ENCODE peak calls at places on chromosomes 3 and 15, in four cellular contexts. One of them, this sample, is unnamed.

GRCh38 chr3:72035606-72036005 is 250.7 kb upstream of the PROK2 start:
- DNase-seq in astrocyte: no peak
- DNase-seq in OCI-LY7: no peak
- DNase-seq in Peyer's patch: no peak
- DNase-seq in this sample: no peak

GRCh38 chr15:46316024-46316423 is 681.2 kb downstream of the SQOR start:
- DNase-seq in astrocyte: no peak
- DNase-seq in OCI-LY7: no peak
- DNase-seq in Peyer's patch: no peak
- DNase-seq in this sample: no peak

GRCh38 chr3:111963424-111963823 is 15.4 kb upstream of the ABHD10 start:
- DNase-seq in astrocyte: peak; percentile 72
- DNase-seq in OCI-LY7: no peak
- DNase-seq in Peyer's patch: no peak
- DNase-seq in this sample: no peak

GRCh38 chr3:99645277-99646106 is 7.1 kb downstream of the COL8A1 start:
- DNase-seq in astrocyte: peak; percentile 77
- DNase-seq in OCI-LY7: peak; percentile 0
- DNase-seq in Peyer's patch: no peak
- DNase-seq in this sample: no peak

GRCh38 chr3:136068708-136069107 is 103.2 kb downstream of the PPP2R3A start:
- DNase-seq in astrocyte: peak; percentile 71
- DNase-seq in OCI-LY7: no peak
- DNase-seq in Peyer's patch: no peak
- DNase-seq in this sample: no peak

GRCh38 chr3:13210221-13210975 is 137.2 kb upstream of the IQSEC1 start:
- DNase-seq in astrocyte: no peak
- DNase-seq in OCI-LY7: no peak
- DNase-seq in Peyer's patch: no peak
- DNase-seq in this sample: no peak

GRCh38 chr15:99752556-99752955 is 19.3 kb upstream of the LYSMD4 start:
- DNase-seq in astrocyte: no peak
- DNase-seq in OCI-LY7: no peak
- DNase-seq in Peyer's patch: no peak
- DNase-seq in this sample: no peak

GRCh38 chr3:15557511-15557946 is 36.0 kb upstream of the COLQ start:
- DNase-seq in astrocyte: peak; percentile 64
- DNase-seq in OCI-LY7: peak; percentile 70
- DNase-seq in Peyer's patch: peak; percentile 86
- DNase-seq in this sample: peak; percentile 63

GRCh38 chr3:78855190-78855589 is 912.6 kb downstream of the ROBO1 start:
- DNase-seq in astrocyte: no peak
- DNase-seq in OCI-LY7: no peak
- DNase-seq in Peyer's patch: no peak
- DNase-seq in this sample: no peak

GRCh38 chr3:193870376-193871092 is 265.4 kb upstream of the HES1 start:
- DNase-seq in astrocyte: no peak
- DNase-seq in OCI-LY7: no peak
- DNase-seq in Peyer's patch: no peak
- DNase-seq in this sample: no peak

GRCh38 chr3:109152326-109152725 is 15.8 kb downstream of the C3orf85 start:
- DNase-seq in astrocyte: no peak
- DNase-seq in OCI-LY7: no peak
- DNase-seq in Peyer's patch: no peak
- DNase-seq in this sample: no peak

GRCh38 chr3:60046212-60046611 is 996.4 kb upstream of the CFAP20DC start:
- DNase-seq in astrocyte: no peak
- DNase-seq in OCI-LY7: no peak
- DNase-seq in Peyer's patch: no peak
- DNase-seq in this sample: no peak

GRCh38 chr15:100703032-100703578 is 100.7 kb downstream of the ASB7 start:
- DNase-seq in astrocyte: peak; percentile 94
- DNase-seq in OCI-LY7: peak; percentile 10
- DNase-seq in Peyer's patch: no peak
- DNase-seq in this sample: peak; percentile 49

GRCh38 chr3:46989146-46989810 is 9.8 kb downstream of the NBEAL2 start:
- DNase-seq in astrocyte: no peak
- DNase-seq in OCI-LY7: no peak
- DNase-seq in Peyer's patch: no peak
- DNase-seq in this sample: no peak

GRCh38 chr3:46987485-46988401 is 8.3 kb downstream of the NBEAL2 start:
- DNase-seq in astrocyte: no peak
- DNase-seq in OCI-LY7: peak; percentile 79
- DNase-seq in Peyer's patch: peak; percentile 95
- DNase-seq in this sample: peak; percentile 91

GRCh38 chr3:46990573-46991374 is 11.3 kb downstream of the NBEAL2 start:
- DNase-seq in astrocyte: no peak
- DNase-seq in OCI-LY7: peak; percentile 41
- DNase-seq in Peyer's patch: peak; percentile 61
- DNase-seq in this sample: peak; percentile 66

GRCh38 chr3:46986782-46987484 is 7.5 kb downstream of the NBEAL2 start:
- DNase-seq in astrocyte: no peak
- DNase-seq in OCI-LY7: no peak
- DNase-seq in Peyer's patch: no peak
- DNase-seq in this sample: no peak

GRCh38 chr3:46988616-46989015 is 9.2 kb downstream of the NBEAL2 start:
- DNase-seq in astrocyte: no peak
- DNase-seq in OCI-LY7: no peak
- DNase-seq in Peyer's patch: no peak
- DNase-seq in this sample: no peak
- H3K4me3 ChIP-seq in astrocyte: no peak overlapping the region
- H3K4me3 ChIP-seq in OCI-LY7: no peak overlapping the region
- H3K4me3 ChIP-seq in Peyer's patch: no peak overlapping the region
- H3K4me3 ChIP-seq in this sample: peak overlapping the region; percentile 59

DNA sequence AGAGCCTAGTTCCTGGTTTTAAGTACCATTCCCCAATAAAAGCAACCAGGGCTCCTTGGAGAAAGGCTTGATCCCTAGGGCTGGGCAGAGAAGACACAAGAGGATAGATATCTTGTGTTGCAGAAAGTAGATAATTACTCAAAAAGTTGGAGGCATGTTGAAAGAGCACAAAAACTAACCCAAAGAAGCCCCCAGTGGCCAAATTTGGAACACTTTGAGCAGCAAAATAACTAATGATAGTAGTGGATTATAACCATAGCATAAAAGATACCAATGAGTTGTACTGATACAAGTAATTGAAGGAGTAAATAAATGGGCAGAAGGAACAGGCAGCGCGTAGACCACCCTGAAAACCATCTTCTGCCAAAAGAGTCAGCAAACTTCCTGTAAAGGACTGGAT is 12.0 kb downstream of the EXOSC7 start:
- DNase-seq in astrocyte: no peak
- DNase-seq in OCI-LY7: no peak
- DNase-seq in Peyer's patch: no peak
- DNase-seq in this sample: no peak
- TF ChIP-seq CTCF in astrocyte: peak; percentile 54
- TF ChIP-seq CTCF in OCI-LY7: peak; percentile 77
- TF ChIP-seq CTCF in Peyer's patch: peak; percentile 18
- TF ChIP-seq CTCF in this sample: peak; percentile 66

GRCh38 chr3:186979837-186980236 is 49.5 kb downstream of the ST6GAL1 start:
- DNase-seq in astrocyte: no peak
- DNase-seq in OCI-LY7: no peak
- DNase-seq in Peyer's patch: no peak
- DNase-seq in this sample: no peak
- H3K36me3 ChIP-seq in astrocyte: no peaks in the 10 kb centered on the region
- H3K36me3 ChIP-seq in OCI-LY7: peaks cover 90% of the 10 kb centered on the region
- H3K36me3 ChIP-seq in Peyer's patch: no peaks in the 10 kb centered on the region
- H3K36me3 ChIP-seq in this sample: peaks cover 8% of the 10 kb centered on the region

DNA sequence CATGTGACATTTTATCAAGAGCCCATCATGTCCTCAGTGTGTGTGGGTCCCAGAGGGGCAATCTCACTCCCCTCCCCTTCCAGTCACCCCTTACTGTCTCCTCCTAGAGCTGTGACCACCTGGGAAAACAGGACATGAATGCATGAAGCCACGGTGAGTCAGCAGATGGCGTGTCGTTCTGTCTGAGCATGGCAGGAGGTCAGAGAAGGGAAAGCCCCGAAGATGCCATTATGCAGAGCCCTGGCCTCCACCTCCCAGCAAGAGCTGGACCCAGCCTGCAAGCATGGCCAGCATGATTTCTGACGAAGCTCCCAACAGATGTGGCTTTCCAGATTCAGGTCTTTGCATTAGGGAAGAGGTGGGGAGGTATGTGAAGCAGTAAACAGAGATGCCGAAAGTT is 118.4 kb downstream of the TLE3 start:
- DNase-seq in astrocyte: no peak
- DNase-seq in OCI-LY7: peak; percentile 80
- DNase-seq in Peyer's patch: peak; percentile 76
- DNase-seq in this sample: peak; percentile 64
- H3K4me3 ChIP-seq in astrocyte: no peak overlapping the region
- H3K4me3 ChIP-seq in OCI-LY7: peak overlapping the region; percentile 58
- H3K4me3 ChIP-seq in Peyer's patch: no peak overlapping the region
- H3K4me3 ChIP-seq in this sample: no peak overlapping the region

GRCh38 chr3:20143519-20143918 is 42.5 kb downstream of the SGO1 start:
- DNase-seq in astrocyte: no peak
- DNase-seq in OCI-LY7: no peak
- DNase-seq in Peyer's patch: no peak
- DNase-seq in this sample: no peak

GRCh38 chr3:20141306-20141705 is 44.7 kb downstream of the SGO1 start:
- DNase-seq in astrocyte: no peak
- DNase-seq in OCI-LY7: no peak
- DNase-seq in Peyer's patch: no peak
- DNase-seq in this sample: no peak

GRCh38 chr3:20142517-20142916 is 43.5 kb downstream of the SGO1 start:
- DNase-seq in astrocyte: no peak
- DNase-seq in OCI-LY7: no peak
- DNase-seq in Peyer's patch: no peak
- DNase-seq in this sample: no peak

GRCh38 chr3:20140881-20141280 is 45.1 kb downstream of the SGO1 start:
- DNase-seq in astrocyte: no peak
- DNase-seq in OCI-LY7: no peak
- DNase-seq in Peyer's patch: no peak
- DNase-seq in this sample: no peak

DNA sequence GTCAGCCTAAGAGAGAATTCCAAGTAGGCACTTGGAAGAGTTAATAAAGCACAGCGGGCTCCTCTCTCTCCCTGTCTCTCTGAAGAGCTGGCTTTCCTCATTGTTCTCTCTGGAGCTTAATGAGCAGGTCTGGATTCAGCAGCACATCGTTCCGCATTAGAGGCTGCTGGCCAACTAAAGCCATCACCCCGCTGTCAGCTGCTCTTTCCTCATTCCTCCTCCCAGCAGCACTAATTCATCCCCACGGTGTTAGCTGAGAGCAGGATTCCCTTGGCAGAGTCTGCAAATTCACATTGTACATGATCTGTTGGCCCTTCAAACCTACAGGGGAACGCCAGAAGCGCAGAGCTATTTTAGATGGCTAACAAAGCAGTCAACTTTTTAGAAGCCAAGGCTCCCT is 44.2 kb downstream of the SGO1 start:
- DNase-seq in astrocyte: peak; percentile 43
- DNase-seq in OCI-LY7: no peak
- DNase-seq in Peyer's patch: no peak
- DNase-seq in this sample: no peak
- TF ChIP-seq CTCF in astrocyte: no peak
- TF ChIP-seq CTCF in OCI-LY7: no peak
- TF ChIP-seq CTCF in Peyer's patch: no peak
- TF ChIP-seq CTCF in this sample: no peak

GRCh38 chr3:50111757-50112156 is 23.0 kb downstream of the RBM5 start:
- DNase-seq in astrocyte: no peak
- DNase-seq in OCI-LY7: no peak
- DNase-seq in Peyer's patch: peak; percentile 6
- DNase-seq in this sample: no peak
- H3K36me3 ChIP-seq in astrocyte: peaks cover 91% of the 10 kb centered on the region
- H3K36me3 ChIP-seq in OCI-LY7: peaks cover 98% of the 10 kb centered on the region
- H3K36me3 ChIP-seq in Peyer's patch: no peaks in the 10 kb centered on the region
- H3K36me3 ChIP-seq in this sample: peaks cover 47% of the 10 kb centered on the region